ENCODE peak calls at places on chromosome 6, in five cellular contexts. L is fibroblast of mammary gland, E is tibial artery, F is astrocyte of the spinal cord, C is ascending aorta. M is an unnamed sample.

GRCh38 chr6:65075705-65076104 is 631.3 kb downstream of the EYS start:
- DNase-seq in L (no peak), E (no peak), F (no peak), C (no peak), M (no peak)

GRCh38 chr6:157246048-157246630 is 77.2 kb downstream of the TMEM242 start:
- DNase-seq in L (peak; percentile 75), E (peak; percentile 62), F (no peak), C (no peak), M (no peak)

GRCh38 chr6:40695114-40695513 is 108.0 kb upstream of the LRFN2 start:
- DNase-seq in L (peak; percentile 2), E (no peak), F (no peak), C (no peak), M (no peak)

GRCh38 chr6:149313070-149313469 is 4.4 kb upstream of the TAB2 start:
- DNase-seq in L (no peak), E (no peak), F (no peak), C (no peak), M (no peak)

GRCh38 chr6:116461563-116462507 is 660 bp downstream of the CALHM6 start:
- DNase-seq in L (peak; percentile 52), E (no peak), F (peak; percentile 46), C (no peak), M (no peak)

GRCh38 chr6:626236-626635 is 30.7 kb downstream of the HUS1B start:
- DNase-seq in L (no peak), E (no peak), F (peak; percentile 45), C (no peak), M (no peak)

GRCh38 chr6:43334466-43335095 is 26.0 kb upstream of the CRIP3 start:
- DNase-seq in L (peak; percentile 67), E (no peak), F (peak; percentile 64), C (no peak), M (no peak)

GRCh38 chr6:44074383-44075136 is 52.7 kb downstream of the MRPL14 start:
- DNase-seq in L (peak; percentile 85), E (peak; percentile 71), F (peak; percentile 82), C (no peak), M (no peak)

GRCh38 chr6:105992315-105992961 is 93.7 kb upstream of the PRDM1 start:
- DNase-seq in L (peak; percentile 68), E (peak; percentile 61), F (peak; percentile 79), C (no peak), M (peak; percentile 61)

GRCh38 chr6:79065232-79065631 is 12.8 kb downstream of the PHIP start:
- DNase-seq in L (no peak), E (no peak), F (no peak), C (no peak), M (no peak)

GRCh38 chr6:159008656-159009288 is 8.8 kb upstream of the RSPH3 start:
- DNase-seq in L (peak; percentile 35), E (no peak), F (no peak), C (no peak), M (no peak)

GRCh38 chr6:54053893-54054391 is 57.3 kb upstream of the MLIP start:
- DNase-seq in L (peak; percentile 70), E (peak; percentile 48), F (peak; percentile 90), C (no peak), M (no peak)

GRCh38 chr6:140376209-140376608 is 1001.8 kb upstream of the CITED2 start:
- DNase-seq in L (no peak), E (no peak), F (no peak), C (no peak), M (no peak)

GRCh38 chr6:41587223-41587879 is 41.2 kb downstream of the FOXP4 start:
- DNase-seq in L (no peak), E (no peak), F (no peak), C (no peak), M (no peak)

GRCh38 chr6:37308084-37308817 is 45.5 kb upstream of the RNF8 start:
- DNase-seq in L (peak; percentile 61), E (no peak), F (peak; percentile 67), C (no peak), M (no peak)

GRCh38 chr6:21781075-21781474 is 187.5 kb downstream of the SOX4 start:
- DNase-seq in L (no peak), E (no peak), F (no peak), C (no peak), M (no peak)

GRCh38 chr6:105832358-105832757 is 253.8 kb upstream of the PRDM1 start:
- DNase-seq in L (peak; percentile 39), E (no peak), F (no peak), C (no peak), M (no peak)

GRCh38 chr6:31497595-31498476 is at the start of gene MICB:
- DNase-seq in L (peak; percentile 66), E (peak; percentile 88), F (peak; percentile 72), C (peak; percentile 55), M (peak; percentile 76)

GRCh38 chr6:134932535-134933470 is 17.1 kb downstream of the ALDH8A1 start:
- DNase-seq in L (no peak), E (no peak), F (no peak), C (no peak), M (no peak)
- TF ChIP-seq CTCF in L (no peak), E (no peak), F (no peak), C (no peak), M (no peak)

GRCh38 chr6:13630499-13630898 is 15.4 kb downstream of the NOL7 start:
- DNase-seq in L (no peak), E (no peak), F (no peak), C (no peak), M (no peak)

GRCh38 chr6:13629459-13630116 is 14.5 kb downstream of the NOL7 start:
- DNase-seq in L (no peak), E (no peak), F (no peak), C (no peak), M (no peak)

GRCh38 chr6:13624871-13625288 is 9.7 kb downstream of the NOL7 start:
- DNase-seq in L (peak; percentile 54), E (no peak), F (peak; percentile 14), C (no peak), M (no peak)
- TF ChIP-seq CTCF in L (peak; percentile 66), E (no peak), F (peak; percentile 61), C (peak; percentile 28), M (no peak)

DNA sequence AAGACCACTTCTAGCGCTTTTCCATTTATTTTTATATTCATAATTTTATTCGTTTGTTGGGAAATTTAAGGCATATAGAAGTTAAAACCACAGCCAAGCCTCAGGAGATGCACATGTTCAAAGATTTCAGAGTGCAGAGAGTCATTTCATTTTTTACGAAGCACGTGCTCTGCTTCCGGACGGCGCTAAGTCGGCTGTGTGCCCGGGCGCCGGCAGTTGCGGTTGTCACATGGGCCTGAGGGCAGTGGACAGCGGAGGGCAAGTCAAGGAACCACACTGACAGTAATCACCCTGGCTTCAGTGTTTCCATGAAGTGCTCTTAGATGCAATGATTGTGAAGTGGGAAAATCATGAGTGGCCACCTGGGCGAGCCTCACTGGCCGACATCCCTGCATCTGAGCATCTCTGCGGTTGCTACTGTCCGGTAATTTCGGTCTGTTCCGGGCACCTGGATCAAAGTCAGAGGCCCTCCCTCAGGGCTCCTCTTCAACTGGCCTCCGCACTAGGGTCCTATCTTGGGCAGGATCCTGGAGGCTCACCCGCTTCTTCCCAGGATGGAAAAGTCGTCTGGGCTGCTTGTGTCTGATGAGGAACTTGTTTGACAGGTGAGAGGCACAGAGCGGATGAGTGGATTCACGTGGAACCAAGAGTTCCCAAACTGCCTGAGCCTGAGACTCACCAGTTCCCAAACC is 90.8 kb downstream of the DACT2 start:
- DNase-seq in L (no peak), E (no peak), F (no peak), C (no peak), M (no peak)
- TF ChIP-seq CTCF in L (no peak), E (no peak), F (no peak), C (no peak), M (no peak)

GRCh38 chr6:165884813-165885765 is 222.0 kb upstream of the PDE10A start:
- DNase-seq in L (peak; percentile 59), E (peak; percentile 77), F (peak; percentile 68), C (no peak), M (peak; percentile 84)
- TF ChIP-seq CTCF in L (peak; percentile 76), E (peak; percentile 70), F (peak; percentile 95), C (peak; percentile 68), M (peak; percentile 87)

GRCh38 chr6:167766986-167767714 is 59.6 kb upstream of the AFDN start:
- DNase-seq in L (no peak), E (no peak), F (no peak), C (no peak), M (no peak)
- TF ChIP-seq CTCF in L (no peak), E (no peak), F (no peak), C (no peak), M (no peak)

GRCh38 chr6:33143113-33143760 is 49.0 kb downstream of the COL11A2 start:
- DNase-seq in L (no peak), E (no peak), F (no peak), C (no peak), M (no peak)
- TF ChIP-seq CTCF in L (no peak), E (no peak), F (peak; percentile 16), C (no peak), M (no peak)

GRCh38 chr6:89412071-89413005 is at the start of gene RRAGD:
- DNase-seq in L (no peak), E (peak; percentile 81), F (no peak), C (peak; percentile 62), M (no peak)
- TF ChIP-seq CTCF in L (no peak), E (no peak), F (no peak), C (no peak), M (no peak)

GRCh38 chr6:107869871-107870270 is 45.8 kb upstream of the SCML4 start:
- DNase-seq in L (no peak), E (no peak), F (no peak), C (no peak), M (no peak)

GRCh38 chr6:107868867-107869611 is 44.9 kb upstream of the SCML4 start:
- DNase-seq in L (no peak), E (no peak), F (no peak), C (no peak), M (no peak)

GRCh38 chr6:107866606-107867301 is 42.6 kb upstream of the SCML4 start:
- DNase-seq in L (peak; percentile 53), E (no peak), F (peak; percentile 27), C (no peak), M (no peak)

GRCh38 chr6:107864235-107864970 is 40.3 kb upstream of the SCML4 start:
- DNase-seq in L (no peak), E (no peak), F (no peak), C (no peak), M (no peak)

GRCh38 chr6:107867302-107867615 is 43.1 kb upstream of the SCML4 start:
- DNase-seq in L (no peak), E (no peak), F (no peak), C (no peak), M (no peak)
- TF ChIP-seq CTCF in L (no peak), E (no peak), F (no peak), C (no peak), M (no peak)

DNA sequence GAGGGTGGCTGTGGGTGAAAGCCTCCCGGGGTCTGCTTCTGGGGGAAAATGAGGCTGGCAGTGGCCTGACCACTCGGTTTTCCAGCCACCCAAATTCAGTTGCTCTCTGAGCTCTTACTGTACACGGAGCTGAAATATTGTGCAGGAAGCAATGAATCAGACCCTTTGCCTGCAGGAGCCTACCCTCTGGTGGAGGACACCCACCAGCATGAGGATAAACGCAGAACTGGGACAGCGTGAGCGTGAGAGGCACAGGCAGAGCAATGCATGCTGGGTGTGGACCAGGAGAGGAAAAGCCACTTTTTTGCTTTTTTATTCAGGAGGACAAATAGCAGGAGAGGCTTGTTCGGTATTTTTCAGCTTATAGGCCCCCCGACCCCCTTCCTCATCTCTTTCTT is 298.1 kb downstream of the QKI start:
- DNase-seq in L (peak; percentile 54), E (no peak), F (no peak), C (no peak), M (no peak)
- TF ChIP-seq CTCF in L (peak; percentile 22), E (no peak), F (peak; percentile 7), C (no peak), M (no peak)

GRCh38 chr6:87237804-87238203 is 82.4 kb downstream of the ZNF292 start:
- DNase-seq in L (peak; percentile 43), E (no peak), F (peak; percentile 34), C (no peak), M (no peak)
- TF ChIP-seq CTCF in L (peak; percentile 52), E (peak; percentile 51), F (peak; percentile 58), C (peak; percentile 58), M (no peak)